ENCODE peak calls at places on chromosomes 16 and 17, in six cellular contexts. T is GM23338, N is hepatocyte, Y is PC-9, C is OCI-LY7, K is HCT116. A is an unnamed sample.

GRCh38 chr17:12107905-12108304 is 87.2 kb downstream of the MAP2K4 start:
- DNase-seq in N (no peak), C (no peak), K (no peak), Y (no peak), T (no peak), A (no peak)

GRCh38 chr16:56964243-56965148 is 2.7 kb downstream of the CETP start:
- DNase-seq in C (peak; percentile 96), N (peak; percentile 85), Y (peak; percentile 77), T (peak; percentile 97), K (peak; percentile 79), A (peak; percentile 98)

GRCh38 chr17:41061969-41062368 is 2.1 kb upstream of the KRTAP2-3 start:
- DNase-seq in Y (no peak), T (no peak), N (no peak), K (no peak), C (no peak), A (no peak)

GRCh38 chr16:17283022-17283421 is 187.7 kb downstream of the XYLT1 start:
- DNase-seq in K (no peak), Y (no peak), T (no peak), C (no peak), N (no peak), A (no peak)

GRCh38 chr17:7841309-7841621 is 7.2 kb downstream of the KDM6B start:
- DNase-seq in Y (no peak), K (no peak), N (no peak), T (no peak), C (no peak), A (peak; percentile 84)

GRCh38 chr16:12257926-12258561 is 281.5 kb downstream of the SNX29 start:
- DNase-seq in C (peak; percentile 85), N (peak; percentile 67), K (no peak), T (peak; percentile 28), Y (no peak), A (no peak)

GRCh38 chr17:49471769-49472168 is 23.3 kb upstream of the NGFR start:
- DNase-seq in C (no peak), N (no peak), T (no peak), Y (no peak), K (no peak), A (no peak)

GRCh38 chr16:68289621-68290329 is 21.0 kb downstream of the SLC7A6OS start:
- DNase-seq in K (no peak), C (peak; percentile 80), T (no peak), Y (no peak), N (no peak), A (peak; percentile 92)

GRCh38 chr17:8609910-8610309 is 20.6 kb downstream of the MYH10 start:
- DNase-seq in T (no peak), K (no peak), C (no peak), Y (no peak), N (no peak), A (no peak)

GRCh38 chr17:7777017-7777416 is 57.0 kb upstream of the KDM6B start:
- DNase-seq in C (no peak), Y (no peak), T (no peak), N (no peak), K (no peak), A (no peak)

GRCh38 chr17:76166168-76166567 is 25.1 kb upstream of the FOXJ1 start:
- DNase-seq in T (no peak), C (no peak), K (no peak), N (no peak), Y (no peak), A (no peak)

GRCh38 chr17:53627511-53627910 is 195.2 kb upstream of the KIF2B start:
- DNase-seq in T (no peak), C (no peak), Y (no peak), K (no peak), N (no peak), A (no peak)

GRCh38 chr17:10513284-10514067 is 4.9 kb downstream of the MYH1 start:
- DNase-seq in N (peak; percentile 8), K (no peak), Y (no peak), C (no peak), T (peak; percentile 1), A (no peak)

GRCh38 chr17:50290074-50290702 is 15.9 kb downstream of the TMEM92 start:
- DNase-seq in Y (peak; percentile 70), K (peak; percentile 29), T (no peak), N (peak; percentile 88), C (no peak), A (no peak)

GRCh38 chr17:48608921-48609505 is 1.8 kb downstream of the HOXB7 start:
- DNase-seq in C (no peak), K (no peak), T (no peak), N (no peak), Y (no peak), A (peak; percentile 51)

GRCh38 chr17:8503368-8503767 is 67.7 kb downstream of the NDEL1 start:
- DNase-seq in T (no peak), N (no peak), Y (no peak), K (no peak), C (no peak), A (no peak)

GRCh38 chr16:78034530-78034929 is 12.2 kb downstream of the CLEC3A start:
- DNase-seq in K (no peak), T (no peak), C (no peak), N (no peak), Y (no peak), A (no peak)

GRCh38 chr16:10616744-10617640 is 36.6 kb upstream of the EMP2 start:
- DNase-seq in C (no peak), T (peak; percentile 61), N (peak; percentile 67), Y (peak; percentile 94), K (peak; percentile 8), A (no peak)

GRCh38 chr17:51486091-51486490 is 225.7 kb downstream of the UTP18 start:
- DNase-seq in T (no peak), C (no peak), Y (no peak), K (no peak), N (no peak), A (no peak)

GRCh38 chr16:89290887-89291286 is 73.4 kb downstream of the ZNF778 start:
- DNase-seq in Y (no peak), K (no peak), C (no peak), N (no peak), T (peak; percentile 98), A (no peak)

GRCh38 chr17:17387017-17387416 is 83.8 kb downstream of the NT5M start:
- DNase-seq in T (no peak), K (peak; percentile 48), C (no peak), N (peak; percentile 73), Y (peak; percentile 77), A (no peak)

GRCh38 chr17:17386143-17386800 is 83.1 kb downstream of the NT5M start:
- DNase-seq in Y (no peak), T (no peak), K (no peak), C (no peak), N (no peak), A (no peak)

GRCh38 chr17:17388657-17389496 is 85.7 kb downstream of the NT5M start:
- DNase-seq in C (no peak), K (no peak), T (no peak), N (no peak), Y (no peak), A (no peak)

GRCh38 chr17:17385502-17385901 is 82.3 kb downstream of the NT5M start:
- DNase-seq in T (no peak), C (no peak), Y (no peak), K (no peak), N (no peak), A (no peak)

DNA sequence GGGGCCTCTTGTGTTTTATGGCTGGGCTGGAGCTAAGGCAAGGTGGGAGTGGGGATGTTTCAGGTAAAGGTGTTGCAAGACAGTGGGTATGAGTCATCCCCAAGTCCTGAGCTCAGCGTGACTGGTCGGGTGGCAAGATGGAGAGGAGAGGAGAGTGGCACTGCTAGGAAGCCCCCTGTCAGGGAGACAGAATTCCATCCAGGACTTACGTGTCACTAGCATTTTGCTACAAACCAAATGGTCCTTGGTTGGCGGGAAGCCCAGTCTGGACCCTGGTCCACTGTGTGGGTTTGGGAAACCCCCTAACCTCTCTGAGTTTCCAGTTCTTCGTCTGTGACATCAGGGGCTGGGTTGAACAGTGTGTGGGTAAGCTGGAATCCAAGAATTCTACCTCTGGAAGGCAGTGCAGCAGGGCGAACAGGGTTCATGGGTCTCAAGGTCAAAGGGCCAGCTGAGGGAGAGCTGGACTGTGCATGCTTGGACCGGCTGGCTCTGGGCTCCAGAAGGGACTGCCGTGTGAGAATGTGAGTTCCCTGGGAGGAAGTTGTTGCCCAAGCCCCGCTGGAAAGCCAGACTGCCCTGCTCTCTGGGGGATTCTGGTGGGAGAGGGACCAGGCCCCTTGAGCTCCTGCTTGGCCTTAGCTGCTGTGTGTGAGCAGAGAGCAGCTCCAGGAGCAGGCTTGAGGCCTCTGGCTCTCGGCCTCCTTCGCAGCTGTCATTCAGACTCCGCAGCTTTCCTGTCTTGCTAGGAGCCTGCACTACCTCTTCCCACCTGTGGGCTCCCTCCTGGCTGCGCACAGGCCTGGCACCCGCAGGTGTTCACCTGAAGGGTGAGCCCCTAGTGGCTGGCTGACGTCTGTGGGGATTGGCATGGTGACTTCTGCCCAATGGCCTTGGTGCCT is 84.5 kb downstream of the NT5M start:
- DNase-seq in T (peak; percentile 89), C (peak; percentile 70), N (peak; percentile 66), K (peak; percentile 90), Y (peak; percentile 78), A (peak; percentile 49)
- H2AFZ ChIP-seq in T (no peak overlapping the region), C (no peak overlapping the region), N (no peak overlapping the region), K (peak overlapping the region; percentile 95), Y (no peak overlapping the region), A (no peak overlapping the region)

GRCh38 chr17:46106966-46107644 is 86.1 kb downstream of the KANSL1 start:
- DNase-seq in Y (no peak), T (peak; percentile 79), K (no peak), N (no peak), C (no peak), A (no peak)

GRCh38 chr17:46110219-46110618 is 83.0 kb downstream of the KANSL1 start:
- DNase-seq in Y (no peak), N (no peak), K (no peak), C (no peak), T (no peak), A (no peak)

GRCh38 chr17:46108550-46109110 is 84.6 kb downstream of the KANSL1 start:
- DNase-seq in C (no peak), N (no peak), T (no peak), K (no peak), Y (no peak), A (no peak)

GRCh38 chr17:46109603-46110189 is 83.5 kb downstream of the KANSL1 start:
- DNase-seq in T (no peak), C (no peak), Y (no peak), K (no peak), N (no peak), A (no peak)

DNA sequence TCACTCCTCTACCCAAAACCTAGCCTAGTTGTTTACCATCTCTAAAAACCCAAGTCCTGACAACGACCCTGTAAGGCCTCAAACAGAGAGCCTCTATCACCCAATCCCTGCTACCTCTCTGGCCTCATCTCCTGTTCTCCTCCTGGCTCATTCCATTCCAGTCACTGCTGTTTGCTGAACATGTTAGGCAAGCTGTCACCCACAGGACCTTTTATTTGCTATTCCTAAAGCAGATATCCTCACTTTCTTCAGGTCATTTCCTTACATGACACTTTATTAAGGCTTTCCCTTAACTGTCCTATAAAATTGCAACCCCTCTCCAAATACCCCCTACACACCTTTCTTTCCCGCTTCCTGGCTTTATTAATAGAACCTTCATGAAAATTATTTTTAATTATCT is 85.1 kb downstream of the KANSL1 start:
- DNase-seq in T (no peak), N (no peak), Y (no peak), C (no peak), K (no peak), A (no peak)
- H3K27ac ChIP-seq in T (peak overlapping the region; percentile 96), N (no peak overlapping the region), Y (peak overlapping the region; percentile 7), C (no peak overlapping the region), K (no peak overlapping the region), A (peak overlapping the region; percentile 73)

GRCh38 chr17:64969046-64969501 is 49.8 kb upstream of the LRRC37A3 start:
- DNase-seq in N (no peak), K (no peak), C (no peak), T (no peak), Y (no peak), A (peak; percentile 50)
- H3K9me2 ChIP-seq in N (no peaks in the 10 kb centered on the region), K (no peaks in the 10 kb centered on the region), C (no peaks in the 10 kb centered on the region), T (peaks cover 3% of the 10 kb centered on the region), Y (no peaks in the 10 kb centered on the region), A (no peaks in the 10 kb centered on the region)

GRCh38 chr16:55444754-55445485 is 34.1 kb upstream of the MMP2 start:
- DNase-seq in C (no peak), Y (no peak), N (no peak), T (no peak), K (no peak), A (no peak)
- H2AFZ ChIP-seq in C (no peak overlapping the region), Y (no peak overlapping the region), N (no peak overlapping the region), T (peak overlapping the region; percentile 59), K (no peak overlapping the region), A (no peak overlapping the region)